ENCODE peak calls at places on chromosomes 6 and 20, in five cellular contexts. Q is SK-N-SH, D is fibroblast of pulmonary artery, S is A549, V is OCI-LY7. N is an unnamed sample.

GRCh38 chr6:145648149-145648548 is 87.2 kb downstream of the EPM2A start:
- DNase-seq in V (no peak), S (no peak), D (no peak), Q (no peak), N (no peak)

GRCh38 chr6:138522611-138523010 is 23.3 kb upstream of the NHSL1 start:
- DNase-seq in D (no peak), Q (no peak), V (no peak), S (no peak), N (no peak)

GRCh38 chr6:111258615-111259088 is 171.3 kb downstream of the SLC16A10 start:
- DNase-seq in D (no peak), S (no peak), V (no peak), Q (no peak), N (no peak)

GRCh38 chr20:16528078-16528477 is 45.2 kb downstream of the KIF16B start:
- DNase-seq in S (peak; percentile 96), Q (no peak), V (no peak), D (peak; percentile 77), N (no peak)

GRCh38 chr20:4341804-4342560 is 326.6 kb upstream of the RNF24 start:
- DNase-seq in V (no peak), S (no peak), D (peak; percentile 3), Q (no peak), N (no peak)

GRCh38 chr6:16982827-16983226 is 119.0 kb upstream of the STMND1 start:
- DNase-seq in Q (no peak), V (no peak), S (no peak), D (peak; percentile 70), N (no peak)

GRCh38 chr6:443621-444175 is 52.1 kb downstream of the IRF4 start:
- DNase-seq in D (no peak), V (no peak), S (no peak), Q (no peak), N (no peak)

GRCh38 chr20:12435254-12435653 is 517.6 kb downstream of the BTBD3 start:
- DNase-seq in V (no peak), D (no peak), Q (no peak), S (no peak), N (no peak)

GRCh38 chr20:13671500-13672288 is 33.0 kb upstream of the TASP1 start:
- DNase-seq in D (peak; percentile 69), S (no peak), Q (no peak), V (no peak), N (no peak)

GRCh38 chr6:127302728-127303675 is 36.3 kb downstream of the RNF146 start:
- DNase-seq in V (peak; percentile 73), S (peak; percentile 44), D (peak; percentile 72), Q (peak; percentile 31), N (no peak)
- TF ChIP-seq CTCF in V (peak; percentile 89), S (peak; percentile 74), D (peak; percentile 70), Q (peak; percentile 84), N (peak; percentile 76)

DNA sequence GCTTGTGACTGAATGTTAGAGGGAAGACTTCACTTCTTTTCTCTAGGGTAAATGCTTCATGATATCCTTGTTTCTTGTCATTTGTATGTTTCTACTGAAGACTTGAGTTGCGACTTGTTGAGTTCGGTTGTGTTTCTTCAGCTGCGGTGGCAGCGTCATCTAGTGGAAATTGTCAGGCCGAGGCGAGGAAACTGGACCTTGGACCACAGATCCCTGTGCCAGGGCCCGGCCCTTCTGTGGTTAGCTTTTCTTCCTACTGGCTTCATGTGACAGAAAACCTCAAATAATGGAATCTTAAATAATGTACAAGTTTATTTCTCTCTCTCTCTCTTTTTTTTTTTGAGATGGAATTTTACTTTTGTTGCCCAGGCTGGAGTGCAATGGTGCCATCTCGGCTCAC is 12.4 kb downstream of the MTHFD1L start:
- DNase-seq in Q (no peak), S (no peak), D (no peak), V (no peak), N (no peak)
- TF ChIP-seq CTCF in Q (no peak), S (no peak), D (no peak), V (no peak), N (no peak)

GRCh38 chr6:100173211-100173610 is 179.2 kb upstream of the MCHR2 start:
- DNase-seq in S (no peak), V (no peak), Q (no peak), D (no peak), N (no peak)

GRCh38 chr6:100176951-100177710 is 183.1 kb upstream of the MCHR2 start:
- DNase-seq in S (no peak), D (no peak), Q (no peak), V (no peak), N (no peak)

GRCh38 chr6:100177956-100178355 is 183.9 kb upstream of the MCHR2 start:
- DNase-seq in S (no peak), D (peak; percentile 23), Q (no peak), V (no peak), N (no peak)

GRCh38 chr6:100175814-100176275 is 181.8 kb upstream of the MCHR2 start:
- DNase-seq in D (peak; percentile 91), S (peak; percentile 59), V (no peak), Q (no peak), N (no peak)

DNA sequence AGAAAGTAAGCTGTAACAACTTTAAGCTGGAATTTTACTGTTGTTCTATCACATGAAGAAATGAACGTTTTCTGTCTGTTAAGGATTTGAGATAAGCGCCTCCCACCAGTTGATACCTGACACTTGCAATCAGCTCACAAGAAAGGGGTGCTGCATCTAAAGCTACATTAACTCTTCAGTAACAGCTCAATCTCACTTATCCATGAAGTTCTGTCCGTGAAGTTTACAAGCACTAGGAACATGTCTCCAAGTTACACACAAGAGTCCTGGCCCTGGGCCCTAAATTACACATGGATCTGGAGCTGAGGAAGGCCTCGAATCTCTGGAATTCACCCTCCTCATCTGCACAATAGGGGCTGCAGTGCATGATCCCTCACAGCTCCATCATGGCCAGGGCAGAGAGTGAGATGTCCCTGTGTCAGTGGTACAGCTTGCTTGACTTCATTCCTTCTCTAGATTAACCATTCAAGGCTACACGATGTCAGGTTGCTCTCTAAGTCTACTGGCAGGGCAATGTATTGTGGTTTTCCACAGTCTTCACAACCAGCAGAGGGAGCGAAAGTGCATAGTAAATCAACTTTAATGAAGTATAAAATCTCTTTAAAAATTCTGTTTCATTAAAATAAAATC is 182.4 kb upstream of the MCHR2 start:
- DNase-seq in Q (no peak), S (peak; percentile 44), D (peak; percentile 74), V (peak; percentile 2), N (no peak)
- TF ChIP-seq CTCF in Q (peak; percentile 69), S (no peak), D (peak; percentile 67), V (peak; percentile 55), N (no peak)

GRCh38 chr6:23656826-23657225 is 469.2 kb upstream of the NRSN1 start:
- DNase-seq in Q (no peak), V (no peak), D (no peak), S (no peak), N (no peak)

GRCh38 chr6:23661549-23661948 is 464.5 kb upstream of the NRSN1 start:
- DNase-seq in S (no peak), D (no peak), Q (no peak), V (no peak), N (no peak)

GRCh38 chr6:23656257-23656731 is 469.7 kb upstream of the NRSN1 start:
- DNase-seq in V (no peak), Q (peak; percentile 12), S (no peak), D (no peak), N (no peak)

GRCh38 chr6:23655502-23655901 is 470.5 kb upstream of the NRSN1 start:
- DNase-seq in D (no peak), V (no peak), Q (peak; percentile 27), S (no peak), N (no peak)

DNA sequence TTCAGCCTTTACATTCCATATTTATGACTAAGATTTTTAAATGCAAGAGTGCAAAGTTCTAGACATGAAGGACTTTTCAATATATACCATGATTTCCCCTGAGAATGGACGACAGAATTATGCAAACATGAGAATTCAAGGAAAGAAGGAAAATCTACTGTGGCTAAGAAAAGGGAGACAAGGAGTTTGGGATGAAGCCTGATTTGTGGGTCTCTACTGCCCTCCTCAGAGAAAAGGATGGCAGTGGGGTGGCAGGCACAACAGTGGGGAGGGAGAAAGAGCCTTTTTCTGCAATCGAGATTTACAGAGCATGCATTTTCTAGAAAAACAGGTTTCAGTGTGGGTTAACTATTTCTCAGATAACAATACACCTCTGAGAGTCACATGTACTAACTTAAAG is 466.9 kb upstream of the NRSN1 start:
- DNase-seq in D (peak; percentile 28), S (peak; percentile 1), V (no peak), Q (peak; percentile 52), N (peak; percentile 57)
- TF ChIP-seq CTCF in D (peak; percentile 44), S (no peak), V (peak; percentile 20), Q (peak; percentile 17), N (peak; percentile 53)

N was measured in glutamatergic neuron.